ENCODE peak calls at places on chromosomes 7 and 10, in four cellular contexts. One of them, this sample, is unnamed.

GRCh38 chr10:122703483-122704448 is 4.1 kb upstream of the C10orf120 start:
- DNase-seq in ascending aorta: peak; percentile 67
- DNase-seq in HT-29: peak; percentile 80
- DNase-seq in left lobe of liver: peak; percentile 71
- DNase-seq in this sample: peak; percentile 52

GRCh38 chr7:89133819-89134218 is 338.3 kb upstream of the TEX47 start:
- DNase-seq in left lobe of liver: no peak
- DNase-seq in ascending aorta: no peak
- DNase-seq in HT-29: no peak
- DNase-seq in this sample: no peak

GRCh38 chr10:92440578-92440977 is 133.3 kb downstream of the IDE start:
- DNase-seq in ascending aorta: no peak
- DNase-seq in HT-29: no peak
- DNase-seq in left lobe of liver: no peak
- DNase-seq in this sample: no peak

GRCh38 chr7:512541-513311 is 6.9 kb downstream of the PDGFA start:
- DNase-seq in left lobe of liver: no peak
- DNase-seq in HT-29: peak; percentile 74
- DNase-seq in ascending aorta: no peak
- DNase-seq in this sample: peak; percentile 66

GRCh38 chr10:11562888-11563287 is 48.6 kb downstream of the USP6NL start:
- DNase-seq in ascending aorta: no peak
- DNase-seq in left lobe of liver: no peak
- DNase-seq in HT-29: no peak
- DNase-seq in this sample: no peak

GRCh38 chr10:49038711-49039110 is 76.6 kb downstream of the VSTM4 start:
- DNase-seq in ascending aorta: no peak
- DNase-seq in HT-29: no peak
- DNase-seq in left lobe of liver: no peak
- DNase-seq in this sample: no peak

GRCh38 chr7:140060788-140061606 is 1.8 kb downstream of the PARP12 start:
- DNase-seq in left lobe of liver: peak; percentile 59
- DNase-seq in ascending aorta: no peak
- DNase-seq in HT-29: peak; percentile 10
- DNase-seq in this sample: no peak

GRCh38 chr7:92076509-92076908 is 57.8 kb downstream of the CYP51A1 start:
- DNase-seq in HT-29: peak; percentile 57
- DNase-seq in ascending aorta: no peak
- DNase-seq in left lobe of liver: no peak
- DNase-seq in this sample: peak; percentile 74

GRCh38 chr10:129898701-129899563 is 65.1 kb downstream of the EBF3 start:
- DNase-seq in ascending aorta: no peak
- DNase-seq in left lobe of liver: no peak
- DNase-seq in HT-29: no peak
- DNase-seq in this sample: no peak

GRCh38 chr7:97006951-97007861 is 1.9 kb downstream of the DLX6 start:
- DNase-seq in HT-29: no peak
- DNase-seq in left lobe of liver: no peak
- DNase-seq in ascending aorta: no peak
- DNase-seq in this sample: no peak

GRCh38 chr10:71281646-71282322 is 37.3 kb upstream of the SLC29A3 start:
- DNase-seq in left lobe of liver: no peak
- DNase-seq in HT-29: no peak
- DNase-seq in ascending aorta: no peak
- DNase-seq in this sample: no peak

GRCh38 chr10:110033724-110034235 is 26.0 kb downstream of the ADD3 start:
- DNase-seq in ascending aorta: no peak
- DNase-seq in left lobe of liver: no peak
- DNase-seq in HT-29: no peak
- DNase-seq in this sample: no peak

GRCh38 chr7:52764502-52765169 is 270.8 kb upstream of the POM121L12 start:
- DNase-seq in HT-29: peak; percentile 10
- DNase-seq in ascending aorta: no peak
- DNase-seq in left lobe of liver: no peak
- DNase-seq in this sample: no peak

This sample was measured in SW480.